ENCODE peak calls at places on chromosomes 5 and 9, in seven cellular contexts. One of them, this sample, is unnamed.

GRCh38 chr5:159459951-159460538 is 129.8 kb upstream of the IL12B start:
- DNase-seq in endothelial cell of umbilical vein: no peak
- DNase-seq in nephron progenitor cell: no peak
- DNase-seq in fibroblast of lung: peak; percentile 20
- DNase-seq in activated CD8-positive, alpha-beta T cell treated with anti-CD3 and anti-CD28 coated beads for 36 hours: peak; percentile 22
- DNase-seq in omental fat pad: no peak
- DNase-seq in breast epithelium: no peak
- DNase-seq in this sample: no peak

GRCh38 chr9:111924281-111924680 is 27.7 kb downstream of the UGCG start:
- DNase-seq in omental fat pad: no peak
- DNase-seq in fibroblast of lung: no peak
- DNase-seq in breast epithelium: no peak
- DNase-seq in nephron progenitor cell: no peak
- DNase-seq in activated CD8-positive, alpha-beta T cell treated with anti-CD3 and anti-CD28 coated beads for 36 hours: no peak
- DNase-seq in endothelial cell of umbilical vein: no peak
- DNase-seq in this sample: no peak

GRCh38 chr9:119086590-119086989 is 282.6 kb downstream of the BRINP1 start:
- DNase-seq in breast epithelium: no peak
- DNase-seq in omental fat pad: no peak
- DNase-seq in nephron progenitor cell: no peak
- DNase-seq in fibroblast of lung: no peak
- DNase-seq in endothelial cell of umbilical vein: no peak
- DNase-seq in activated CD8-positive, alpha-beta T cell treated with anti-CD3 and anti-CD28 coated beads for 36 hours: no peak
- DNase-seq in this sample: no peak

GRCh38 chr9:38278457-38278856 is 114.0 kb upstream of the ALDH1B1 start:
- DNase-seq in activated CD8-positive, alpha-beta T cell treated with anti-CD3 and anti-CD28 coated beads for 36 hours: peak; percentile 5
- DNase-seq in fibroblast of lung: no peak
- DNase-seq in nephron progenitor cell: no peak
- DNase-seq in breast epithelium: no peak
- DNase-seq in endothelial cell of umbilical vein: no peak
- DNase-seq in omental fat pad: no peak
- DNase-seq in this sample: no peak

GRCh38 chr5:172932313-172933017 is 26.8 kb upstream of the RPL26L1 start:
- DNase-seq in breast epithelium: peak; percentile 81
- DNase-seq in endothelial cell of umbilical vein: peak; percentile 65
- DNase-seq in nephron progenitor cell: peak; percentile 78
- DNase-seq in activated CD8-positive, alpha-beta T cell treated with anti-CD3 and anti-CD28 coated beads for 36 hours: peak; percentile 83
- DNase-seq in omental fat pad: peak; percentile 50
- DNase-seq in fibroblast of lung: peak; percentile 65
- DNase-seq in this sample: peak; percentile 72

GRCh38 chr9:85872444-85872843 is 68.5 kb upstream of the NAA35 start:
- DNase-seq in nephron progenitor cell: no peak
- DNase-seq in omental fat pad: no peak
- DNase-seq in breast epithelium: no peak
- DNase-seq in endothelial cell of umbilical vein: no peak
- DNase-seq in activated CD8-positive, alpha-beta T cell treated with anti-CD3 and anti-CD28 coated beads for 36 hours: no peak
- DNase-seq in fibroblast of lung: no peak
- DNase-seq in this sample: no peak

GRCh38 chr9:72203205-72203803 is 54.1 kb downstream of the GDA start:
- DNase-seq in endothelial cell of umbilical vein: peak; percentile 24
- DNase-seq in breast epithelium: no peak
- DNase-seq in omental fat pad: no peak
- DNase-seq in activated CD8-positive, alpha-beta T cell treated with anti-CD3 and anti-CD28 coated beads for 36 hours: peak; percentile 10
- DNase-seq in fibroblast of lung: peak; percentile 20
- DNase-seq in nephron progenitor cell: peak; percentile 15
- DNase-seq in this sample: no peak

GRCh38 chr9:109381011-109381729 is 60.3 kb upstream of the EPB41L4B start:
- DNase-seq in activated CD8-positive, alpha-beta T cell treated with anti-CD3 and anti-CD28 coated beads for 36 hours: peak; percentile 3
- DNase-seq in omental fat pad: no peak
- DNase-seq in nephron progenitor cell: no peak
- DNase-seq in breast epithelium: no peak
- DNase-seq in fibroblast of lung: peak; percentile 36
- DNase-seq in endothelial cell of umbilical vein: no peak
- DNase-seq in this sample: no peak

GRCh38 chr9:113503131-113503541 is 39.6 kb downstream of the RGS3 start:
- DNase-seq in activated CD8-positive, alpha-beta T cell treated with anti-CD3 and anti-CD28 coated beads for 36 hours: no peak
- DNase-seq in fibroblast of lung: no peak
- DNase-seq in nephron progenitor cell: no peak
- DNase-seq in endothelial cell of umbilical vein: peak; percentile 62
- DNase-seq in breast epithelium: no peak
- DNase-seq in omental fat pad: no peak
- DNase-seq in this sample: no peak

GRCh38 chr5:95864944-95865504 is 42.5 kb upstream of the GLRX start:
- DNase-seq in activated CD8-positive, alpha-beta T cell treated with anti-CD3 and anti-CD28 coated beads for 36 hours: no peak
- DNase-seq in breast epithelium: no peak
- DNase-seq in fibroblast of lung: no peak
- DNase-seq in nephron progenitor cell: no peak
- DNase-seq in omental fat pad: no peak
- DNase-seq in endothelial cell of umbilical vein: no peak
- DNase-seq in this sample: no peak

GRCh38 chr5:141716009-141716408 is 34.0 kb upstream of the ARAP3 start:
- DNase-seq in omental fat pad: no peak
- DNase-seq in endothelial cell of umbilical vein: no peak
- DNase-seq in activated CD8-positive, alpha-beta T cell treated with anti-CD3 and anti-CD28 coated beads for 36 hours: no peak
- DNase-seq in breast epithelium: no peak
- DNase-seq in fibroblast of lung: no peak
- DNase-seq in nephron progenitor cell: no peak
- DNase-seq in this sample: no peak

GRCh38 chr5:72314571-72315172 is 5.4 kb downstream of the MRPS27 start:
- DNase-seq in omental fat pad: no peak
- DNase-seq in fibroblast of lung: peak; percentile 81
- DNase-seq in activated CD8-positive, alpha-beta T cell treated with anti-CD3 and anti-CD28 coated beads for 36 hours: no peak
- DNase-seq in nephron progenitor cell: no peak
- DNase-seq in endothelial cell of umbilical vein: peak; percentile 76
- DNase-seq in breast epithelium: no peak
- DNase-seq in this sample: no peak

GRCh38 chr9:124685217-124685616 is 85.9 kb downstream of the NR6A1 start:
- DNase-seq in fibroblast of lung: peak; percentile 38
- DNase-seq in omental fat pad: no peak
- DNase-seq in endothelial cell of umbilical vein: no peak
- DNase-seq in activated CD8-positive, alpha-beta T cell treated with anti-CD3 and anti-CD28 coated beads for 36 hours: no peak
- DNase-seq in nephron progenitor cell: no peak
- DNase-seq in breast epithelium: no peak
- DNase-seq in this sample: no peak

GRCh38 chr9:120612218-120612617 is 32.3 kb upstream of the CDK5RAP2 start:
- DNase-seq in activated CD8-positive, alpha-beta T cell treated with anti-CD3 and anti-CD28 coated beads for 36 hours: no peak
- DNase-seq in nephron progenitor cell: no peak
- DNase-seq in omental fat pad: no peak
- DNase-seq in fibroblast of lung: no peak
- DNase-seq in breast epithelium: no peak
- DNase-seq in endothelial cell of umbilical vein: no peak
- DNase-seq in this sample: no peak
- TF ChIP-seq CTCF in activated CD8-positive, alpha-beta T cell treated with anti-CD3 and anti-CD28 coated beads for 36 hours: no peak
- TF ChIP-seq CTCF in nephron progenitor cell: no peak
- TF ChIP-seq CTCF in omental fat pad: no peak
- TF ChIP-seq CTCF in fibroblast of lung: peak; percentile 39
- TF ChIP-seq CTCF in breast epithelium: no peak
- TF ChIP-seq CTCF in endothelial cell of umbilical vein: peak; percentile 6
- TF ChIP-seq CTCF in this sample: no peak

GRCh38 chr5:53991942-53992341 is 318.4 kb downstream of the ARL15 start:
- DNase-seq in fibroblast of lung: peak; percentile 15
- DNase-seq in activated CD8-positive, alpha-beta T cell treated with anti-CD3 and anti-CD28 coated beads for 36 hours: peak; percentile 6
- DNase-seq in nephron progenitor cell: no peak
- DNase-seq in breast epithelium: no peak
- DNase-seq in endothelial cell of umbilical vein: peak; percentile 28
- DNase-seq in omental fat pad: no peak
- DNase-seq in this sample: no peak
- TF ChIP-seq CTCF in fibroblast of lung: peak; percentile 25
- TF ChIP-seq CTCF in activated CD8-positive, alpha-beta T cell treated with anti-CD3 and anti-CD28 coated beads for 36 hours: peak; percentile 28
- TF ChIP-seq CTCF in nephron progenitor cell: no peak
- TF ChIP-seq CTCF in breast epithelium: no peak
- TF ChIP-seq CTCF in endothelial cell of umbilical vein: peak; percentile 30
- TF ChIP-seq CTCF in omental fat pad: no peak
- TF ChIP-seq CTCF in this sample: no peak

GRCh38 chr5:76602094-76602726 is 21.0 kb downstream of the F2RL2 start:
- DNase-seq in activated CD8-positive, alpha-beta T cell treated with anti-CD3 and anti-CD28 coated beads for 36 hours: no peak
- DNase-seq in fibroblast of lung: peak; percentile 59
- DNase-seq in endothelial cell of umbilical vein: peak; percentile 70
- DNase-seq in omental fat pad: no peak
- DNase-seq in nephron progenitor cell: no peak
- DNase-seq in breast epithelium: no peak
- DNase-seq in this sample: no peak
- TF ChIP-seq CTCF in activated CD8-positive, alpha-beta T cell treated with anti-CD3 and anti-CD28 coated beads for 36 hours: no peak
- TF ChIP-seq CTCF in fibroblast of lung: peak; percentile 55
- TF ChIP-seq CTCF in endothelial cell of umbilical vein: peak; percentile 24
- TF ChIP-seq CTCF in omental fat pad: no peak
- TF ChIP-seq CTCF in nephron progenitor cell: no peak
- TF ChIP-seq CTCF in breast epithelium: no peak
- TF ChIP-seq CTCF in this sample: no peak

GRCh38 chr5:132227485-132228240 is at the start of gene P4HA2:
- DNase-seq in activated CD8-positive, alpha-beta T cell treated with anti-CD3 and anti-CD28 coated beads for 36 hours: peak; percentile 66
- DNase-seq in endothelial cell of umbilical vein: peak; percentile 71
- DNase-seq in breast epithelium: peak; percentile 82
- DNase-seq in fibroblast of lung: peak; percentile 62
- DNase-seq in nephron progenitor cell: peak; percentile 85
- DNase-seq in omental fat pad: peak; percentile 7
- DNase-seq in this sample: peak; percentile 34
- TF ChIP-seq CTCF in activated CD8-positive, alpha-beta T cell treated with anti-CD3 and anti-CD28 coated beads for 36 hours: no peak
- TF ChIP-seq CTCF in endothelial cell of umbilical vein: no peak
- TF ChIP-seq CTCF in breast epithelium: no peak
- TF ChIP-seq CTCF in fibroblast of lung: no peak
- TF ChIP-seq CTCF in nephron progenitor cell: no peak
- TF ChIP-seq CTCF in omental fat pad: no peak
- TF ChIP-seq CTCF in this sample: no peak

This sample was measured in natural killer cell.